ENCODE peak calls at places on chromosomes 16 and 17, in seven cellular contexts. M, O, S, Q, T, L and W are unnamed samples.
A peak's percentile ranks its signal among the peaks of the same experiment; 100 is the strongest.

GRCh38 chr17:77419547-77420475 is 279.0 kb downstream of the SEC14L1 start:
- DNase-seq in M (no peak), O (peak; percentile 37), S (peak; percentile 88), Q (no peak), T (peak; percentile 57), L (no peak), W (no peak)

GRCh38 chr17:52604105-52604504 is 445.6 kb upstream of the CA10 start:
- DNase-seq in M (no peak), O (no peak), S (no peak), Q (no peak), T (no peak), L (no peak), W (no peak)

GRCh38 chr16:82639666-82640336 is 13.0 kb downstream of the CDH13 start:
- DNase-seq in M (no peak), O (no peak), S (peak; percentile 82), Q (peak; percentile 65), T (peak; percentile 73), L (no peak), W (peak; percentile 51)

GRCh38 chr17:3935140-3935542 is 18.9 kb upstream of the P2RX1 start:
- DNase-seq in M (no peak), O (peak; percentile 89), S (peak; percentile 90), Q (peak; percentile 71), T (peak; percentile 77), L (peak; percentile 21), W (no peak)

GRCh38 chr17:42288985-42289862 is 926 bp downstream of the STAT5A start:
- DNase-seq in M (peak; percentile 15), O (peak; percentile 88), S (no peak), Q (peak; percentile 43), T (no peak), L (no peak), W (no peak)

GRCh38 chr17:17626151-17626805 is 34.8 kb upstream of the PEMT start:
- DNase-seq in M (no peak), O (no peak), S (peak; percentile 71), Q (no peak), T (no peak), L (no peak), W (no peak)

GRCh38 chr16:89024546-89024945 is 47.5 kb upstream of the CBFA2T3 start:
- DNase-seq in M (no peak), O (no peak), S (no peak), Q (no peak), T (no peak), L (no peak), W (no peak)

GRCh38 chr17:19978803-19979202 is 1.2 kb upstream of the AKAP10 start:
- DNase-seq in M (no peak), O (no peak), S (no peak), Q (no peak), T (no peak), L (no peak), W (no peak)

GRCh38 chr17:58310511-58311428 is 17.8 kb downstream of the TSPOAP1 start:
- DNase-seq in M (no peak), O (no peak), S (no peak), Q (no peak), T (no peak), L (no peak), W (no peak)

GRCh38 chr17:8820311-8821010 is 21.3 kb upstream of the MFSD6L start:
- DNase-seq in M (no peak), O (no peak), S (no peak), Q (no peak), T (no peak), L (no peak), W (no peak)

GRCh38 chr16:56667581-56668571 is at the start of gene MT1G:
- DNase-seq in M (no peak), O (peak; percentile 83), S (no peak), Q (peak; percentile 64), T (no peak), L (no peak), W (no peak)

GRCh38 chr16:11259655-11260595 is 3.9 kb upstream of the SOCS1 start:
- DNase-seq in M (no peak), O (no peak), S (no peak), Q (no peak), T (no peak), L (no peak), W (no peak)

GRCh38 chr17:74297941-74298340 is 23.9 kb downstream of the DNAI2 start:
- DNase-seq in M (no peak), O (peak; percentile 22), S (no peak), Q (no peak), T (peak; percentile 92), L (no peak), W (peak; percentile 87)

GRCh38 chr17:45127583-45128300 is 4.6 kb downstream of the PLCD3 start:
- DNase-seq in M (peak; percentile 55), O (peak; percentile 81), S (peak; percentile 51), Q (peak; percentile 76), T (peak; percentile 78), L (no peak), W (peak; percentile 79)

GRCh38 chr17:45127209-45127582 is 5.1 kb downstream of the PLCD3 start:
- DNase-seq in M (no peak), O (peak; percentile 75), S (no peak), Q (no peak), T (no peak), L (no peak), W (no peak)

GRCh38 chr17:45128989-45129388 is 3.3 kb downstream of the PLCD3 start:
- DNase-seq in M (no peak), O (no peak), S (no peak), Q (no peak), T (no peak), L (no peak), W (no peak)

GRCh38 chr17:45129426-45129939 is 2.8 kb downstream of the PLCD3 start:
- DNase-seq in M (no peak), O (peak; percentile 61), S (peak; percentile 70), Q (no peak), T (no peak), L (no peak), W (no peak)

GRCh38 chr17:45128331-45128730 is 4.0 kb downstream of the PLCD3 start:
- DNase-seq in M (no peak), O (peak; percentile 44), S (no peak), Q (no peak), T (no peak), L (no peak), W (no peak)
- H3K4me3 ChIP-seq in M (peak overlapping the region; percentile 18), O (no peak overlapping the region), S (no peak overlapping the region), Q (no peak overlapping the region), T (peak overlapping the region; percentile 24), L (no peak overlapping the region), W (no peak overlapping the region)

GRCh38 chr16:66365588-66365987 is 903 bp upstream of the CDH5 start:
- DNase-seq in M (peak; percentile 44), O (no peak), S (no peak), Q (peak; percentile 67), T (peak; percentile 49), L (no peak), W (no peak)
- H3K27me3 ChIP-seq in M (no peaks in the 10 kb centered on the region), O (no peaks in the 10 kb centered on the region), S (no peaks in the 10 kb centered on the region), Q (no peaks in the 10 kb centered on the region), T (no peaks in the 10 kb centered on the region), L (no peaks in the 10 kb centered on the region), W (no peaks in the 10 kb centered on the region)

DNA sequence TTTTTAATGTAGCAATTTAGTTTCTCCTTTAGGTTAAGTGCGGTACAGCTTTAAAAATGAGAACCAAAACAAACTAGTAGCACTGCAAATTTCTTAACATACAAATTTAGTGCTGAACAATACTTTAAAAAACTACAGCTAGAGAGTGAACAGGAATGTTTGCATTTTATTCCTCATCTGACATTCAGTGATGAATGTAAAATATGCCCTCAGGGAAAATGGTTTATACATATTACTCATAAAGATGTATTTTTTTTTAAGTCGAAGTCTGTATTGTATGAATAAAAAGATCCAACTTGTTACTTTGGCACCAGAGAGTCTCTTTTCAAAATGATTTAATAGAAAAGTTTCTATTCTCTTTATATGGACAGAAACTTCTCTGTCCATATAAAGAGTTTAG is 96.8 kb downstream of the BRIP1 start:
- DNase-seq in M (no peak), O (no peak), S (no peak), Q (no peak), T (peak; percentile 89), L (no peak), W (no peak)
- H3K36me3 ChIP-seq in M (no peaks in the 10 kb centered on the region), O (no peaks in the 10 kb centered on the region), S (peaks cover 25% of the 10 kb centered on the region), Q (no peaks in the 10 kb centered on the region), T (peaks cover 46% of the 10 kb centered on the region), L (no peaks in the 10 kb centered on the region), W (peaks cover 32% of the 10 kb centered on the region)

DNA sequence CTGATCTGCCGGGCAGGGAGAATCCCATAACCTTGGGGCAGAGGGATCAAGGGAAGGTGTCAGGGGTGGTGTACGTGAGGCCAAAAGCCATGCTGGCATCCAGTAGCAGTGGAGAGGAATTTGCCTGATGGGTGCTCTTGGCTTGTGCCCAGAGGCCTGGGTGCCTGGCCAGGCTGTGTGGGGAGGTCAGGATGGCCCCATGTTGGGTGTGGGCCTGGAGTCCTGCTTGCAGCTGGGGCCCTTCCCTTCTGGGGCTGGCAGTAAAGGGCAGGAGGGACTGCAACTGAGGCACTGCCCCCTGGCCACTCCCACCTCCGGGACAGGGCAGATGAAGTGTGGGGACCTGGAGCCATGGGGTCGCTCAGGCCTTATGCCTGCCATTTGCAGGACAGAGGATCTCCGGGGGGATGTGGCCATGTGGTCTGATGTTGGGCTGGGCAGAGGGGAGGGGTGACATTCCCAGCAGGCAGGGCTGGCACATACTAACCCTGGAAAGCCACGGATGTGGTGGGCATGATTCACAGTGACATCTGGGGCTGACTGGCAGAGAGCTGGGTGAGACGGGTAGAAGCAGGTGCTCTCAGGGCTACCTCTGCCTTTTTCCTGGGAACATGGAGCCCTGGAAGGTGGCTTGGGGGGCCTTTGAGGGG is 3.5 kb downstream of the FMNL1 start:
- DNase-seq in M (no peak), O (peak; percentile 83), S (no peak), Q (no peak), T (peak; percentile 91), L (no peak), W (peak; percentile 75)
- H3K4me3 ChIP-seq in M (peak overlapping the region; percentile 67), O (no peak overlapping the region), S (no peak overlapping the region), Q (no peak overlapping the region), T (no peak overlapping the region), L (no peak overlapping the region), W (no peak overlapping the region)

GRCh38 chr17:5785867-5786509 is 201.7 kb upstream of the NLRP1 start:
- DNase-seq in M (no peak), O (no peak), S (no peak), Q (no peak), T (peak; percentile 60), L (peak; percentile 77), W (peak; percentile 38)
- H3K27me3 ChIP-seq in M (no peaks in the 10 kb centered on the region), O (no peaks in the 10 kb centered on the region), S (no peaks in the 10 kb centered on the region), Q (no peaks in the 10 kb centered on the region), T (no peaks in the 10 kb centered on the region), L (no peaks in the 10 kb centered on the region), W (no peaks in the 10 kb centered on the region)